ENCODE peak calls at places on chromosomes 13 and 19, in eight cellular contexts. G is left ventricle myocardium inferior, V is WERI-Rb-1, X is thoracic aorta, D is pancreas, Q is uterus, F is HepG2, N is substantia nigra. U is an unnamed sample.

GRCh38 chr19:3710265-3710812 is 2.2 kb downstream of the TJP3 start:
- DNase-seq in G (peak; percentile 68), D (peak; percentile 96), V (no peak), Q (peak; percentile 40), N (no peak), F (peak; percentile 90), X (no peak), U (peak; percentile 98)

GRCh38 chr19:19539738-19540703 is 2.0 kb downstream of the CILP2 start:
- DNase-seq in D (peak; percentile 67), N (no peak), G (peak; percentile 65), F (no peak), V (peak; percentile 37), Q (peak; percentile 33), X (no peak), U (peak; percentile 55)

GRCh38 chr13:113666951-113667701 is at the start of gene GRK1:
- DNase-seq in G (peak; percentile 8), N (no peak), F (no peak), Q (peak; percentile 8), X (no peak), D (peak; percentile 14), V (peak; percentile 94), U (no peak)

GRCh38 chr19:19777692-19778091 is 43.9 kb downstream of the ZNF506 start:
- DNase-seq in N (no peak), V (no peak), F (no peak), D (no peak), X (no peak), Q (no peak), G (no peak), U (no peak)

GRCh38 chr19:50818859-50819472 is 4.6 kb downstream of the KLK1 start:
- DNase-seq in D (peak; percentile 72), V (no peak), X (no peak), F (no peak), N (no peak), G (no peak), Q (no peak), U (no peak)

GRCh38 chr19:30686252-30686762 is 314.1 kb downstream of the ZNF536 start:
- DNase-seq in G (no peak), N (no peak), X (no peak), D (no peak), F (no peak), Q (no peak), V (peak; percentile 36), U (no peak)

GRCh38 chr13:25132984-25133383 is 37.0 kb downstream of the PABPC3 start:
- DNase-seq in Q (no peak), F (no peak), X (no peak), V (no peak), N (no peak), D (no peak), G (no peak), U (no peak)

GRCh38 chr19:46881092-46881491 is 20.3 kb downstream of the ARHGAP35 start:
- DNase-seq in V (no peak), N (no peak), F (peak; percentile 35), D (no peak), X (no peak), Q (no peak), G (no peak), U (no peak)

GRCh38 chr19:30696514-30696913 is 324.3 kb downstream of the ZNF536 start:
- DNase-seq in F (no peak), V (peak; percentile 82), X (no peak), D (peak; percentile 67), N (no peak), Q (no peak), G (no peak), U (peak; percentile 37)

GRCh38 chr13:66995366-66995663 is 234.8 kb downstream of the PCDH9 start:
- DNase-seq in X (no peak), F (no peak), G (no peak), N (no peak), D (no peak), Q (no peak), V (no peak), U (no peak)
- H3K27ac ChIP-seq in X (no peak overlapping the region), F (no peak overlapping the region), G (no peak overlapping the region), N (peak overlapping the region; percentile 75), D (no peak overlapping the region), Q (no peak overlapping the region), V (no peak overlapping the region), U (no peak overlapping the region)

DNA sequence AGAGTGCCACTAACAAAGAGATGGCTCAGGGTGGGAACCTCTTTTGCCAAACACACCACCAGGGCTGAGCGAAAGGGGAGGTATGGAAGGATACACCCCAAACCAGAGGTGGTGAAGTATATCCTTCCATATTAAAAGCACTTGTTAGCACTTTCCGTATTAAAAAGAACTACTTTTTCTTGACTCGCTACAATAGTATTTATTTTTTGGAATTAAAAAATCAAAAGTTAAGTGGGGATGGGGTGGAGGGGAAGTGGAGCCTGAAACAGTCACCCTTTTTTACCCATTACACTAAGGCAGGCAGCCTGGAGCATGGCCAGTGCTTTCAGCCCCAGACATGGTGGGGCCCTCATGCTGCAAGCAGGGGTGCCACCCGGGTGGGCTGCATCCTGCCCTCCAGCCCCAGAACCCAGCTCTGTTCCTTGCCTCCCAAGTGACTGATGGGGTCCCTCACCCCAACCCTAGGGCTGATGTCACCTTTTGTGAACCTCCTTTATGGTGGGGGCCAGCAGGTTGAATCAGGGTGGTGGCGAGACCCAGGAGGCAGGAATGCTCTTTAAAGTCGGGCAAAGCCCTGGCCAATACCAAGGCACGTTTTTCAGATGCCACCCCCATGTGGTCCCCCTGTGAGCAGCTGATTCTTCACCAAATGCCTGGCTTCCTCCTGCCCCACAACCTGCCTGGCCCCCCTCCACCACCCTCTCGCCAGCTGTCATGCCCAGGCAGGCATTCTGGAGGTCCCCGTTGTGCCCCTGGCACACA is 31.0 kb downstream of the LYL1 start:
- DNase-seq in N (no peak), F (no peak), D (no peak), V (no peak), G (no peak), X (no peak), Q (no peak), U (no peak)
- H3K27ac ChIP-seq in N (peak overlapping the region; percentile 99), F (no peak overlapping the region), D (no peak overlapping the region), V (no peak overlapping the region), G (peak overlapping the region; percentile 74), X (peak overlapping the region; percentile 100), Q (peak overlapping the region; percentile 98), U (no peak overlapping the region)

GRCh38 chr13:20492036-20492435 is 33.6 kb downstream of the CRYL1 start:
- DNase-seq in G (no peak), X (no peak), Q (no peak), D (no peak), F (no peak), N (no peak), V (no peak), U (no peak)
- H3K27ac ChIP-seq in G (no peak overlapping the region), X (no peak overlapping the region), Q (no peak overlapping the region), D (no peak overlapping the region), F (no peak overlapping the region), N (peak overlapping the region; percentile 39), V (no peak overlapping the region), U (no peak overlapping the region)

DNA sequence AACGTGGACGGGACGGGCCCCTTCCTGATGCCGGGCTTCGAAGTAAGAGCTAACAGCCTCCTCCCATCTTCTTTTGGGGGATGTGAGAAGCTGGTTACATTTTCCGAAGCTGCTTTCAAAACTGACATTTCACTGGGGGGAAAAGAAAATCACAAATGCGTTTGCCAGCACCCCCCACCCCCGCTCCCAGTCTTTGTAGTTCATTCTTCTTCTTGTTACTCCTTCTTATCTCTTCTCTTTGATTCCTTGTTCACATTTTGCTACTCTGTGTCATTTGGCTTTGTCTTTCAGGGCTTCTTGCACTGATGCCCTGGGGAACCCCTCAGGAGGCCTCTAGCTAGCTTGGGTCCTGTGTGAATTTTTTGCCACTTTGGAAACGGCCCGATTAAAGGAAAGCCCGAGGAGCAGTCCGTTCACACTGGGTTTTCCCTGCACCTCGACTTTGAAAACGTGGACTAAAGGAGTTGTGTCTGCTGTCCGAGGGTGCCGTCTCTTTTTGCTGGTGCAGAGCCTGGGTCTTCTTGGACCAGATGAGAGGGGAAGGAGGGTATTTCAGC is 1.3 kb downstream of the CARM1 start:
- DNase-seq in X (no peak), G (no peak), V (no peak), Q (no peak), F (no peak), N (no peak), D (no peak), U (no peak)
- H3K27ac ChIP-seq in X (peak overlapping the region; percentile 67), G (peak overlapping the region; percentile 84), V (peak overlapping the region; percentile 87), Q (peak overlapping the region; percentile 84), F (peak overlapping the region; percentile 60), N (peak overlapping the region; percentile 72), D (no peak overlapping the region), U (peak overlapping the region; percentile 47)